ENCODE peak calls at places on chromosome 2, in seven cellular contexts. F is fibroblast of villous mesenchyme, B is Right ventricle myocardium superior, Z is suprapubic skin, O is EL, A is tibial nerve, D is fibroblast of the aortic adventitia. P is an unnamed sample.
A peak's percentile ranks its signal among the peaks of the same experiment; 100 is the strongest.

GRCh38 chr2:45337396-45337795 is 273.7 kb downstream of the SRBD1 start:
- DNase-seq in F (no peak), A (no peak), D (peak; percentile 8), Z (peak; percentile 38), B (no peak), O (no peak), P (no peak)

GRCh38 chr2:54831480-54831879 is 108.0 kb downstream of the EML6 start:
- DNase-seq in B (no peak), O (no peak), Z (no peak), F (no peak), A (no peak), D (no peak), P (no peak)

GRCh38 chr2:48624696-48625095 is 7.0 kb downstream of the GTF2A1L start:
- DNase-seq in O (no peak), F (peak; percentile 59), Z (no peak), D (no peak), B (no peak), A (no peak), P (no peak)

GRCh38 chr2:240686460-240686859 is 3.8 kb upstream of the AQP12B start:
- DNase-seq in F (no peak), O (no peak), B (no peak), A (no peak), Z (no peak), D (no peak), P (no peak)

GRCh38 chr2:213316001-213316735 is 31.9 kb downstream of the SPAG16 start:
- DNase-seq in O (peak; percentile 15), A (no peak), F (no peak), D (peak; percentile 33), Z (no peak), B (no peak), P (no peak)

GRCh38 chr2:31997653-31998052 is 13.2 kb downstream of the MEMO1 start:
- DNase-seq in O (peak; percentile 11), A (no peak), Z (no peak), F (peak; percentile 33), B (no peak), D (peak; percentile 23), P (no peak)

GRCh38 chr2:8170552-8170951 is 511.3 kb upstream of the ID2 start:
- DNase-seq in D (no peak), B (no peak), A (no peak), Z (no peak), F (no peak), O (no peak), P (no peak)

GRCh38 chr2:39494784-39495251 is 57.7 kb upstream of the MAP4K3 start:
- DNase-seq in B (no peak), A (no peak), F (peak; percentile 95), D (peak; percentile 96), O (peak; percentile 99), Z (no peak), P (no peak)

GRCh38 chr2:239763433-239764097 is 261.6 kb downstream of the NDUFA10 start:
- DNase-seq in F (no peak), Z (peak; percentile 58), A (no peak), B (peak; percentile 13), O (no peak), D (no peak), P (no peak)

GRCh38 chr2:47946593-47946992 is 40.3 kb upstream of the FBXO11 start:
- DNase-seq in A (no peak), O (no peak), F (no peak), Z (no peak), D (no peak), B (no peak), P (no peak)

GRCh38 chr2:70083344-70084156 is 3.7 kb upstream of the PCBP1 start:
- DNase-seq in F (no peak), Z (no peak), B (no peak), A (no peak), O (peak; percentile 56), D (no peak), P (peak; percentile 58)

GRCh38 chr2:153235516-153235915 is 243.0 kb downstream of the RPRM start:
- DNase-seq in A (no peak), F (no peak), O (no peak), B (no peak), D (no peak), Z (no peak), P (no peak)

GRCh38 chr2:96325884-96326255 is 753 bp downstream of the ITPRIPL1 start:
- DNase-seq in Z (peak; percentile 66), A (no peak), D (no peak), B (no peak), O (no peak), F (no peak), P (no peak)

GRCh38 chr2:88517759-88518201 is 65.3 kb upstream of the FOXI3 start:
- DNase-seq in B (no peak), A (no peak), D (no peak), O (no peak), Z (no peak), F (no peak), P (no peak)

GRCh38 chr2:238286551-238286950 is 1.9 kb downstream of the PER2 start:
- DNase-seq in F (peak; percentile 90), B (peak; percentile 75), O (peak; percentile 69), Z (peak; percentile 90), A (peak; percentile 72), D (peak; percentile 83), P (no peak)

GRCh38 chr2:177625744-177626655 is 233.4 kb downstream of the AGPS start:
- DNase-seq in O (no peak), D (no peak), A (no peak), F (peak; percentile 9), Z (no peak), B (no peak), P (no peak)

GRCh38 chr2:130385709-130386108 is 29.9 kb downstream of the PTPN18 start:
- DNase-seq in B (peak; percentile 37), Z (no peak), D (no peak), O (no peak), F (no peak), A (no peak), P (no peak)

GRCh38 chr2:103823847-103824246 is 1030.1 kb upstream of the POU3F3 start:
- DNase-seq in B (no peak), Z (no peak), F (no peak), D (no peak), O (no peak), A (no peak), P (no peak)

GRCh38 chr2:144950874-144951560 is 431.1 kb upstream of the ZEB2 start:
- DNase-seq in F (peak; percentile 78), A (peak; percentile 29), B (no peak), Z (no peak), D (peak; percentile 96), O (peak; percentile 78), P (no peak)

GRCh38 chr2:165455940-165456479 is 13.5 kb upstream of the CSRNP3 start:
- DNase-seq in O (no peak), A (no peak), D (no peak), Z (no peak), F (no peak), B (no peak), P (no peak)

GRCh38 chr2:194087569-194087968 is 1569.5 kb upstream of the SLC39A10 start:
- DNase-seq in O (no peak), Z (no peak), A (no peak), D (peak; percentile 43), B (no peak), F (no peak), P (no peak)

GRCh38 chr2:170493698-170494097 is 221.4 kb upstream of the SP5 start:
- DNase-seq in Z (no peak), F (no peak), A (no peak), D (peak; percentile 6), B (no peak), O (peak; percentile 56), P (no peak)

GRCh38 chr2:111250448-111251030 is 129.8 kb downstream of the BCL2L11 start:
- DNase-seq in O (no peak), D (peak; percentile 26), Z (no peak), B (no peak), A (no peak), F (no peak), P (no peak)

GRCh38 chr2:229141626-229142025 is 129.5 kb downstream of the PID1 start:
- DNase-seq in F (peak; percentile 42), B (no peak), O (peak; percentile 71), D (peak; percentile 45), Z (no peak), A (no peak), P (no peak)

P was measured in activated T-cell treated with anti-CD3 and anti-CD28 coated beads for 48 hours.